ENCODE peak calls at places on chromosome 11, in eight cellular contexts. G is astrocyte of the spinal cord; U is AG08395; Q is RWPE1; A is HCEC 1CT; I is GOT3; B is anterior cingulate cortex; F is activated T-cell treated with anti-CD3 and anti-CD28 coated beads, Interleukin-2, amount 50 U/mL, for 24 hours. X is an unnamed sample.
A peak's percentile ranks its signal among the peaks of the same experiment; 100 is the strongest.

GRCh38 chr11:20672575-20672974 is 3.2 kb downstream of the NELL1 start:
- DNase-seq in G (no peak), U (no peak), Q (no peak), A (no peak), I (no peak), B (no peak), F (no peak), X (no peak)

GRCh38 chr11:112584674-112585073 is 324.0 kb upstream of the PLET1 start:
- DNase-seq in G (no peak), U (no peak), Q (peak; percentile 15), A (no peak), I (no peak), B (no peak), F (no peak), X (no peak)

GRCh38 chr11:36295926-36296325 is at the start of gene PRR5L:
- DNase-seq in G (no peak), U (no peak), Q (no peak), A (no peak), I (no peak), B (peak; percentile 64), F (no peak), X (no peak)

GRCh38 chr11:111393096-111393495 is 14.0 kb upstream of the POU2AF1 start:
- DNase-seq in G (no peak), U (no peak), Q (no peak), A (no peak), I (no peak), B (no peak), F (no peak), X (no peak)

GRCh38 chr11:32087602-32088001 is 3.3 kb upstream of the RCN1 start:
- DNase-seq in G (peak; percentile 74), U (peak; percentile 65), Q (no peak), A (peak; percentile 73), I (no peak), B (no peak), F (no peak), X (peak; percentile 65)

GRCh38 chr11:108512706-108513105 is 14.5 kb upstream of the POGLUT3 start:
- DNase-seq in G (no peak), U (no peak), Q (no peak), A (no peak), I (no peak), B (no peak), F (no peak), X (no peak)

GRCh38 chr11:73137942-73138274 is 4.2 kb downstream of the FCHSD2 start:
- DNase-seq in G (no peak), U (no peak), Q (no peak), A (no peak), I (no peak), B (no peak), F (no peak), X (no peak)

GRCh38 chr11:63680842-63681207 is 475 bp upstream of the RTN3 start:
- DNase-seq in G (no peak), U (no peak), Q (peak; percentile 34), A (no peak), I (no peak), B (peak; percentile 69), F (no peak), X (no peak)

GRCh38 chr11:61778920-61779650 is 13.3 kb downstream of the TMEM258 start:
- DNase-seq in G (no peak), U (no peak), Q (no peak), A (no peak), I (no peak), B (no peak), F (no peak), X (no peak)

GRCh38 chr11:44619931-44620725 is 54.7 kb downstream of the CD82 start:
- DNase-seq in G (no peak), U (no peak), Q (no peak), A (no peak), I (no peak), B (no peak), F (peak; percentile 25), X (no peak)

GRCh38 chr11:108618529-108618928 is 25.0 kb upstream of the EXPH5 start:
- DNase-seq in G (no peak), U (peak; percentile 7), Q (no peak), A (no peak), I (no peak), B (no peak), F (no peak), X (no peak)

GRCh38 chr11:66542362-66542761 is 3.5 kb downstream of the ZDHHC24 start:
- DNase-seq in G (peak; percentile 14), U (peak; percentile 33), Q (no peak), A (no peak), I (no peak), B (no peak), F (no peak), X (no peak)

GRCh38 chr11:11640996-11641395 is 19.2 kb upstream of the GALNT18 start:
- DNase-seq in G (no peak), U (no peak), Q (no peak), A (no peak), I (no peak), B (peak; percentile 91), F (no peak), X (no peak)

GRCh38 chr11:17153759-17154158 is 54.0 kb downstream of the PIK3C2A start:
- DNase-seq in G (no peak), U (no peak), Q (no peak), A (no peak), I (no peak), B (no peak), F (no peak), X (no peak)

GRCh38 chr11:35005156-35005780 is 88.8 kb downstream of the PDHX start:
- DNase-seq in G (no peak), U (no peak), Q (no peak), A (no peak), I (no peak), B (no peak), F (no peak), X (no peak)

GRCh38 chr11:86050310-86050709 is 18.6 kb downstream of the PICALM start:
- DNase-seq in G (no peak), U (no peak), Q (no peak), A (no peak), I (no peak), B (no peak), F (no peak), X (no peak)

GRCh38 chr11:34065505-34066203 is 14.1 kb downstream of the CAPRIN1 start:
- DNase-seq in G (peak; percentile 35), U (peak; percentile 23), Q (no peak), A (peak; percentile 71), I (no peak), B (no peak), F (no peak), X (no peak)